ENCODE peak calls at places on chromosomes 11 and 22, in four cellular contexts. B is GM23338, T is cardiac muscle cell, J is fibroblast of mammary gland. U is an unnamed sample.

GRCh38 chr22:38284042-38284402 is 11.2 kb upstream of the TMEM184B start:
- DNase-seq in T (no peak), B (no peak), J (peak; percentile 99), U (no peak)

GRCh38 chr11:8745431-8745986 is 62.9 kb downstream of the RPL27A start:
- DNase-seq in T (no peak), J (no peak), B (no peak), U (no peak)

GRCh38 chr22:31629741-31630184 is 32.3 kb downstream of the PISD start:
- DNase-seq in T (peak; percentile 8), B (peak; percentile 21), J (no peak), U (no peak)

GRCh38 chr11:33598426-33599069 is 102.1 kb downstream of the C11orf91 start:
- DNase-seq in B (peak; percentile 72), T (peak; percentile 3), J (peak; percentile 13), U (no peak)

GRCh38 chr11:975824-976223 is 50.2 kb downstream of the AP2A2 start:
- DNase-seq in T (peak; percentile 67), B (peak; percentile 82), J (peak; percentile 39), U (no peak)

GRCh38 chr11:129950319-129951034 is 52.2 kb downstream of the PRDM10 start:
- DNase-seq in J (peak; percentile 42), B (no peak), T (no peak), U (no peak)

GRCh38 chr11:88480217-88480616 is 142.7 kb upstream of the CTSC start:
- DNase-seq in J (peak; percentile 92), B (no peak), T (no peak), U (no peak)

GRCh38 chr11:60378359-60378758 is at the start of gene MS4A7:
- DNase-seq in J (no peak), T (no peak), B (no peak), U (no peak)

GRCh38 chr11:128726464-128727139 is 32.7 kb downstream of the FLI1 start:
- DNase-seq in T (no peak), J (no peak), B (no peak), U (no peak)

GRCh38 chr11:117281159-117281558 is 10.0 kb upstream of the BACE1-AS start:
- DNase-seq in T (no peak), B (no peak), J (peak; percentile 99), U (no peak)

GRCh38 chr22:35559354-35560005 is 18.8 kb downstream of the RASD2 start:
- DNase-seq in B (no peak), T (no peak), J (no peak), U (no peak)

GRCh38 chr11:121112498-121113455 is 11.7 kb downstream of the TECTA start:
- DNase-seq in T (peak; percentile 85), B (peak; percentile 95), J (peak; percentile 71), U (peak; percentile 32)

GRCh38 chr22:20014526-20015186 is 2.0 kb downstream of the ARVCF start:
- DNase-seq in T (no peak), B (no peak), J (no peak), U (no peak)

GRCh38 chr11:67468056-67468455 is 995 bp downstream of the TMEM134 start:
- DNase-seq in T (no peak), J (no peak), B (no peak), U (no peak)

GRCh38 chr22:19061471-19062138 is 60.6 kb downstream of the DGCR2 start:
- DNase-seq in B (no peak), J (no peak), T (no peak), U (no peak)

GRCh38 chr11:1844221-1845094 is 5.7 kb downstream of the TNNI2 start:
- DNase-seq in B (no peak), J (peak; percentile 25), T (no peak), U (no peak)

GRCh38 chr11:6303657-6304056 is 16.6 kb downstream of the CAVIN3 start:
- DNase-seq in T (peak; percentile 18), J (no peak), B (peak; percentile 67), U (no peak)

GRCh38 chr11:208177-208916 is 839 bp downstream of the RIC8A start:
- DNase-seq in T (peak; percentile 89), B (peak; percentile 90), J (peak; percentile 62), U (peak; percentile 46)

GRCh38 chr11:102733232-102733875 is 8.6 kb upstream of the MMP8 start:
- DNase-seq in B (peak; percentile 85), T (peak; percentile 75), J (peak; percentile 54), U (no peak)

GRCh38 chr11:64313491-64314145 is 3.7 kb downstream of the TRMT112 start:
- DNase-seq in T (no peak), J (peak; percentile 72), B (no peak), U (no peak)

GRCh38 chr11:2209900-2210321 is 38.3 kb upstream of the TH start:
- DNase-seq in B (no peak), J (no peak), T (no peak), U (no peak)

GRCh38 chr11:6418199-6418957 is 516 bp downstream of the APBB1 start:
- DNase-seq in J (no peak), B (peak; percentile 76), T (peak; percentile 63), U (peak; percentile 41)

GRCh38 chr11:9688716-9689511 is 25.0 kb downstream of the SWAP70 start:
- DNase-seq in B (no peak), T (peak; percentile 39), J (peak; percentile 86), U (no peak)

GRCh38 chr22:50576070-50576469 is 2.2 kb downstream of the CPT1B start:
- DNase-seq in B (peak; percentile 78), T (peak; percentile 60), J (peak; percentile 56), U (no peak)
- TF ChIP-seq CTCF in B (peak; percentile 84), T (peak; percentile 49), J (peak; percentile 41), U (no peak)

GRCh38 chr22:24093855-24094254 is 82.8 kb downstream of the CABIN1 start:
- DNase-seq in T (no peak), J (no peak), B (peak; percentile 26), U (no peak)
- TF ChIP-seq CTCF in T (no peak), J (no peak), B (peak; percentile 34), U (no peak)

DNA sequence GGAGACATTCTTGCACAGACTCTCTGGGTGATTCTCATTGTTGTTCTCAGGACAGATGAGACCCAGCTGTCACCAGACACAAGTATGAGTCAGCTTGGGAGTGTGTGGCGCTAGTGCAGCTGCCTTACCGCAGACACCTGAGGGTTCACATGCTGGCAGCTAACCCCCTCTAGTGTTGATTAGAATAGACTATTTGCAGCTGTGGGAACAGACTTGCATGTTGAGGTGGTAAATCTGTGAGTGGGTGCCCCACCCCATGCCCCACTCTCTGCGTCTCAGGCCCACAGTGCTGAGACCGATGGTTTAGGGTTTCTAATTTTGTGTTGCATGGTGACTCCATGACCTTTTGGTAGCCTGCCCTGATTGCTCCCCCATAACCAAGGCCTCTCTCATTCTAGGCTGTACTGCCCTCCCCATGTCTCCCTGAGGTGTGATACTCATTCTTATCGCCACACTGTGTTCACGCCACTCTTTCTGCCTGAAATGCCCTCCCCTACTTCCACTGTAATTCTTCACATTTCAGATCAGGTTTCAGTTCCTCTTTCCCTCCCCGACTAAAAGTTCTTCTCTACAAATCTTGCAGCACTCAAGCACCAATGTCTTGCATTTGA is 73.7 kb upstream of the KIRREL3 start:
- DNase-seq in B (peak; percentile 50), T (peak; percentile 34), J (peak; percentile 9), U (no peak)
- TF ChIP-seq CTCF in B (peak; percentile 83), T (no peak), J (no peak), U (peak; percentile 51)

GRCh38 chr11:113494021-113494420 is 18.8 kb upstream of the DRD2 start:
- DNase-seq in B (no peak), T (no peak), J (no peak), U (no peak)
- TF ChIP-seq CTCF in B (no peak), T (no peak), J (no peak), U (no peak)

GRCh38 chr22:25417792-25418191 is 146.7 kb upstream of the GRK3 start:
- DNase-seq in J (no peak), T (no peak), B (no peak), U (no peak)

GRCh38 chr22:25420471-25420924 is 144.0 kb upstream of the GRK3 start:
- DNase-seq in B (no peak), T (no peak), J (no peak), U (no peak)

GRCh38 chr22:25419247-25420113 is 145.0 kb upstream of the GRK3 start:
- DNase-seq in J (no peak), B (no peak), T (no peak), U (no peak)

DNA sequence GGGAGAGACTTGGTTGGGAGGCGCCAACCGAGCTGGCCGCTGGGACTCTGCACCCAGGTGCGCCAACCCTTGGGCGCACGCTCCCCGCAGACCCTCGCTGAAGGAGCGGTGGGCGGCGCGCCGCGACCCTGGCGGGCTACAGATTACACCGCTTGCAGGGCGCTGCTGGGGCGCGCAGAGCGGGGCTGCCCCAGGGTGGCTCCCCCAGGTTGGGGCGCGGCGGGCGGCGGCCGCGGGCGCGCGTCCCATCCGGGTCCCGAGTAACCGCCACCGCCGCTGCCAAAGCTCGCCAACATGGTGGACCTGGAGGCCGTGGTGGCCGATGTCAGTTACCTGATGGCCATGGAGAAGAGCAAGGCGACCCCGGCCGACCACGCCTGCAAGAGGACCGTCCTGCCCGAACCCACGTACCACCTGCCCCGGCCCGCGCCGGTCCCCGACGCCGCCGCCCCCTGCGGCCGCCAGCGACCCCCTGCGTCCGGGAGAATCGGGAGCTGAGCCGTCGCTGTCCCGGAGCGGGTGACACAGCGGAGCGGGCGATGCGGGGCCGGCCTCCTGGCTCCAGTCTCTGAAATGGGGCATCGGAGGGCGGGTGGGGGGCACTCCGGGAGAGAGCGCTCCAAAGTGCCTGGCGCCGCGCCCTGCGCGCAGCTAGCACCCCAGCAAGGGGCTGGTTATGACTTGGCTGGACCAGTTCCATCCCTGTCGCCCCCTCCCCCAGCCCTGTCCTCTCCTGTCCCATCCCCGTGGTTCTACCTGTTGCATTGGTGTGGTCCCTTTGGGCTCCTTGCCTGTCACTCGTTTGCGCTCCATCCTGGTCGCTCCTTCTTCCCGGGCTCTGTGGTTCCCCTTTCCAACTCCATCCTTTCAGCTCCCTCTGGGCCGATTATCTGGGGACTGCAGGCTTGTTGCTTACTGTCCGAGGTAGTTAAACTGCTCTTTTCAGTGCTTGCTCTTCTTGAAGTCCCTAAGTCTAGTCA is 143.3 kb upstream of the GRK3 start:
- DNase-seq in J (no peak), T (no peak), B (peak; percentile 95), U (no peak)
- TF ChIP-seq CTCF in J (no peak), T (no peak), B (peak; percentile 35), U (peak; percentile 20)

GRCh38 chr11:22730319-22730718 is 63.9 kb downstream of the GAS2 start:
- DNase-seq in B (no peak), J (peak; percentile 1), T (peak; percentile 34), U (no peak)
- TF ChIP-seq CTCF in B (no peak), J (no peak), T (peak; percentile 7), U (peak; percentile 23)

GRCh38 chr11:75782540-75783263 is 14.1 kb downstream of the DGAT2 start:
- DNase-seq in T (no peak), J (no peak), B (no peak), U (no peak)
- TF ChIP-seq CTCF in T (no peak), J (no peak), B (no peak), U (no peak)

GRCh38 chr11:17416492-17416891 is 28.0 kb upstream of the KCNJ11 start:
- DNase-seq in B (no peak), J (no peak), T (peak; percentile 25), U (no peak)
- TF ChIP-seq CTCF in B (no peak), J (no peak), T (no peak), U (no peak)

GRCh38 chr11:56748597-56748996 is at the start of gene OR9G4:
- DNase-seq in B (no peak), J (no peak), T (no peak), U (no peak)

GRCh38 chr11:56751480-56751879 is 3.0 kb upstream of the OR9G4 start:
- DNase-seq in B (no peak), J (no peak), T (no peak), U (no peak)

DNA sequence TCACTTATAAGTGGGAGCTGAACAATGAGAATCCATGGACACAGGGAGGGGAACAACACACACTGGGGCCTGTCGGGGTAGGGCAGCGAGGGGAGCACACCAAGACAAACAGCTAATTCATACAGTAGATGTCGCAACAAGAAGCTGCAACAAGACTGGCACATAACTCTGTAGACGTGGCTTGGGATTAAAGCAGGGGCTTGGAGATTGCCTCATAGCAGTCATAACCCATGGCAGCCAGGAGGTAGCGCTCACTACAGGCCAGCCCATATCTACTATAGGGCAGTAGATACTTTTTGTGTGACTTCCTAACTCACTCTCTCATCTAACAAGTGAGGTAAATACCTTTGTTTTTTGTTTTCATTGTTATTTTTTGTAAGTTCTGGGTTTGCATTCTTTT is 1.7 kb upstream of the OR9G4 start:
- DNase-seq in J (no peak), T (no peak), B (peak; percentile 59), U (no peak)
- TF ChIP-seq CTCF in J (no peak), T (no peak), B (peak; percentile 52), U (no peak)